ENCODE peak calls at places on chromosomes 16 and 17, in six cellular contexts. M is ascending aorta, E is thoracic aorta, I is HCT116, W is breast epithelium, F is testis. Q is an unnamed sample. For H3K4me1, the result is how much of the 10 kb centered on the place peaks cover.

GRCh38 chr17:78979780-78980623 is at the start of gene LGALS3BP:
- DNase-seq in E (no peak), M (no peak), W (peak), F (peak), I (peak), Q (no peak)

GRCh38 chr16:85583491-85584181 is 29.5 kb upstream of the GSE1 start:
- DNase-seq in W (no peak), E (no peak), M (no peak), I (no peak), F (no peak), Q (no peak)

GRCh38 chr17:46911311-46911710 is 11.6 kb upstream of the GOSR2 start:
- DNase-seq in F (no peak), W (no peak), I (no peak), M (no peak), E (no peak), Q (no peak)

GRCh38 chr17:9537177-9537776 is 38.3 kb downstream of the STX8 start:
- DNase-seq in W (no peak), F (no peak), E (no peak), I (no peak), M (no peak), Q (no peak)

GRCh38 chr16:13056607-13057006 is 155.2 kb downstream of the SHISA9 start:
- DNase-seq in F (no peak), E (no peak), W (no peak), M (no peak), I (no peak), Q (no peak)

GRCh38 chr16:51886456-51886855 is 660.5 kb downstream of the TOX3 start:
- DNase-seq in F (no peak), W (no peak), I (no peak), M (no peak), E (no peak), Q (no peak)

GRCh38 chr17:77375917-77376651 is 235.3 kb downstream of the SEC14L1 start:
- DNase-seq in F (peak), E (no peak), W (peak), I (no peak), M (no peak), Q (no peak)

GRCh38 chr16:35506018-35506897 is 2046.8 kb downstream of the TP53TG3F start:
- DNase-seq in W (no peak), I (no peak), F (peak), E (no peak), M (no peak), Q (no peak)

GRCh38 chr16:4677390-4677789 is 16.0 kb upstream of the NUDT16L1 start:
- DNase-seq in M (no peak), I (no peak), E (no peak), W (no peak), F (no peak), Q (no peak)

GRCh38 chr17:2068101-2068518 is 13.2 kb downstream of the HIC1 start:
- DNase-seq in I (no peak), W (no peak), F (no peak), M (no peak), E (no peak), Q (no peak)

GRCh38 chr17:81253358-81254131 is 14.4 kb downstream of the NDUFAF8 start:
- DNase-seq in F (peak), M (no peak), I (no peak), W (no peak), E (no peak), Q (no peak)

GRCh38 chr16:51881731-51882130 is 665.2 kb downstream of the TOX3 start:
- DNase-seq in E (no peak), M (no peak), W (no peak), I (no peak), F (no peak), Q (no peak)

GRCh38 chr16:78953526-78953925 is 647.0 kb downstream of the MAF start:
- DNase-seq in F (no peak), W (no peak), I (no peak), M (no peak), E (no peak), Q (no peak)

GRCh38 chr16:66278111-66278531 is 88.4 kb upstream of the CDH5 start:
- DNase-seq in W (no peak), M (no peak), E (no peak), I (no peak), F (no peak), Q (no peak)

GRCh38 chr17:37220609-37220953 is 155.2 kb upstream of the C17orf78 start:
- DNase-seq in E (no peak), I (peak), M (no peak), F (peak), W (no peak), Q (no peak)

GRCh38 chr17:81863123-81863675 is 2.9 kb upstream of the P4HB start:
- DNase-seq in M (no peak), F (no peak), E (no peak), I (no peak), W (no peak), Q (no peak)

GRCh38 chr17:5821813-5822212 is 237.5 kb upstream of the NLRP1 start:
- DNase-seq in E (no peak), F (no peak), W (no peak), M (no peak), I (no peak), Q (no peak)

GRCh38 chr17:62907961-62908360 is 58.1 kb upstream of the TANC2 start:
- DNase-seq in E (no peak), W (no peak), I (no peak), F (no peak), M (no peak), Q (no peak)

GRCh38 chr16:70695351-70696070 is 9.7 kb upstream of the MTSS2 start:
- DNase-seq in I (no peak), W (no peak), F (peak), M (no peak), E (no peak), Q (no peak)

GRCh38 chr17:82126479-82127314 is 28.7 kb upstream of the FASN start:
- DNase-seq in F (no peak), W (no peak), E (no peak), M (no peak), I (no peak), Q (no peak)

GRCh38 chr17:8430966-8431365 is 4.7 kb upstream of the NDEL1 start:
- DNase-seq in F (no peak), E (peak), I (no peak), M (peak), W (peak), Q (no peak)

GRCh38 chr17:83062818-83063671 is 16.4 kb upstream of the METRNL start:
- DNase-seq in I (no peak), W (peak), M (no peak), F (peak), E (peak), Q (no peak)

GRCh38 chr16:35480988-35481387 is 2021.6 kb downstream of the TP53TG3F start:
- DNase-seq in W (no peak), M (no peak), F (no peak), E (no peak), I (no peak), Q (no peak)

GRCh38 chr17:44281570-44281969 is 13.6 kb upstream of the SLC4A1 start:
- DNase-seq in W (no peak), F (no peak), M (no peak), E (no peak), I (no peak), Q (no peak)

GRCh38 chr17:9860851-9861250 is 35.1 kb downstream of the GLP2R start:
- DNase-seq in E (no peak), W (no peak), I (no peak), F (no peak), M (no peak), Q (no peak)

GRCh38 chr17:65202833-65203571 is 65.8 kb downstream of the RGS9 start:
- DNase-seq in M (no peak), E (no peak), F (no peak), I (no peak), W (no peak), Q (no peak)

GRCh38 chr17:17206913-17207368 is 808 bp upstream of the PLD6 start:
- DNase-seq in W (no peak), F (no peak), E (no peak), I (no peak), M (no peak), Q (no peak)

GRCh38 chr17:17227608-17228520 is 9.1 kb downstream of the FLCN start:
- DNase-seq in F (peak), M (no peak), W (peak), E (no peak), I (no peak), Q (no peak)

GRCh38 chr17:4965311-4965986 is 2.2 kb downstream of the SPAG7 start:
- DNase-seq in W (no peak), M (no peak), F (no peak), I (no peak), E (no peak), Q (no peak)

GRCh38 chr16:81626181-81626674 is 152.9 kb upstream of the PLCG2 start:
- DNase-seq in F (no peak), W (no peak), E (no peak), I (no peak), M (no peak), Q (no peak)

GRCh38 chr16:14510939-14511797 is 118.9 kb downstream of the PARN start:
- DNase-seq in W (no peak), E (no peak), I (no peak), F (no peak), M (no peak), Q (no peak)

GRCh38 chr16:12917653-12918052 is 16.3 kb downstream of the SHISA9 start:
- DNase-seq in W (no peak), M (no peak), F (no peak), I (no peak), E (no peak), Q (no peak)

GRCh38 chr17:50587571-50587970 is 27.1 kb downstream of the CACNA1G start:
- DNase-seq in E (no peak), I (no peak), M (no peak), F (no peak), W (no peak), Q (no peak)
- H3K4me1 ChIP-seq in E (under half), I (under half), M (under half), F (under half), W (under half), Q (under half)

GRCh38 chr17:64036198-64036922 is 15.9 kb upstream of the ICAM2 start:
- DNase-seq in F (no peak), M (no peak), W (no peak), E (no peak), I (peak), Q (no peak)
- TF ChIP-seq CTCF in F (no peak), M (no peak), W (no peak), E (no peak), I (peak), Q (no peak)

DNA sequence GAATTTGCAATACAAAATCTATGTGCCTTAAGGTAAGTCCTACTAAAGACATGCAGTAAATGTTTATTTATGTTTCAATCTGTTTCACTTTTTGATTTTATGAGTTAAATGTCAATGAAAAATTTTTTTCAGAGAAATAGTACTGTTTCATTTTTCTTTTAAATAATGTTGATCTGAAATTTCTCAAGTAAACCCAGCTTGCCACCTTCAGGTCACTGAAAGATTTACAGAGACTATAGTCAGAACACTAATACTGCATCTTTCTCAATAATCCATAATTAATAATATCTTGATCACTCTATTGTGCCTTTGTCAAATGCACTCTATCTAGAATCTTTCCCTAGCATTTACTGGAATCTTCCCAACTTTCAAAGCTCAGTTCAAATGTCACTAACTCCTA is 6.5 kb upstream of the DHX40 start:
- DNase-seq in I (no peak), E (no peak), W (no peak), F (no peak), M (no peak), Q (no peak)
- H3K4me1 ChIP-seq in I (under half), E (under half), W (under half), F (under half), M (under half), Q (under half)

DNA sequence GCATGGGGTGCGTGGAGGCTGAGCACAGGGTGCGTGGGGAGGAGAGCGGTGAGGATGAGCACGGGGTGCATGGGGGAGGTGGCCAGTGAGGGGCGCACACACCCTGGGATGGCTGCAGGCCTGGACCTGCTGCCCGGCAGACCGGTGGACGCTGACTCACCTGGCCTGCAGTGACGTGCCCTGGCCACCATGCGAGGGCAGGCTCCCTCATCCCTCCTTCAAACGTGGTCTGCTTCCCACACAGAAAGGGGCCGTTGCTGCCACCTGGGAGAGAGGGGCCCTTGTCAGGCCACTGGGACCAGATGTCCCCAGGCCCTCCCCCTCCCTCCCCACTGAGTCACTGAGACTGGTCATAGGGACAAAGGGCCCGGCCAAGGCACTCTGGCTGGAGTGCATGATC is 20.1 kb upstream of the APRT start:
- DNase-seq in F (no peak), E (no peak), I (no peak), W (no peak), M (no peak), Q (no peak)
- TF ChIP-seq CTCF in F (no peak), E (no peak), I (peak), W (no peak), M (no peak), Q (no peak)

GRCh38 chr16:15783985-15784384 is 72.8 kb downstream of the MYH11 start:
- DNase-seq in M (no peak), W (no peak), F (no peak), I (no peak), E (no peak), Q (no peak)
- H3K4me1 ChIP-seq in M (under half), W (under half), F (under half), I (under half), E (under half), Q (under half)

GRCh38 chr17:71115669-71115972 is 946.3 kb downstream of the KCNJ2 start:
- DNase-seq in I (no peak), E (no peak), M (no peak), W (no peak), F (no peak), Q (no peak)

GRCh38 chr17:71117461-71117860 is 948.1 kb downstream of the KCNJ2 start:
- DNase-seq in W (no peak), F (no peak), E (no peak), M (no peak), I (no peak), Q (no peak)

GRCh38 chr17:71114911-71115668 is 945.8 kb downstream of the KCNJ2 start:
- DNase-seq in E (no peak), F (no peak), W (no peak), M (no peak), I (no peak), Q (no peak)

GRCh38 chr17:71118039-71118438 is 948.7 kb downstream of the KCNJ2 start:
- DNase-seq in I (peak), M (no peak), W (no peak), E (no peak), F (no peak), Q (no peak)
- TF ChIP-seq CTCF in I (peak), M (no peak), W (no peak), E (no peak), F (no peak), Q (peak)